ENCODE peak calls at places on chromosomes 12 and 14, in six cellular contexts. G is activated CD4-positive, alpha-beta T cell treated with anti-CD3 and anti-CD28 coated beads, Interleukin-2, amount 50 U/mL, for 48 hours; Q is stimulated activated CD8-positive, alpha-beta memory T cell treated with anti-CD3 and anti-CD28 coated beads, Interleukin-15, amount 100 ng/mL, for 1 hour; W is activated T-cell treated with anti-CD3 and anti-CD28 coated beads for 1 hour; N is T-helper 9 cell; C is activated B cell treated with CpG ODN at 0.5 μM for 24 hours. O is an unnamed sample.

GRCh38 chr14:104917992-104918391 is 6.7 kb upstream of the PLD4 start:
- DNase-seq in G (no peak), Q (no peak), W (no peak), N (no peak), C (no peak), O (no peak)

GRCh38 chr12:27549801-27550652 is 26.0 kb downstream of the PPFIBP1 start:
- DNase-seq in G (no peak), Q (no peak), W (no peak), N (no peak), C (no peak), O (no peak)

GRCh38 chr12:4910502-4911315 is 1.0 kb downstream of the KCNA1 start:
- DNase-seq in G (peak; percentile 6), Q (no peak), W (no peak), N (no peak), C (peak; percentile 15), O (peak; percentile 11)

GRCh38 chr12:19529933-19530630 is 90.8 kb downstream of the AEBP2 start:
- DNase-seq in G (no peak), Q (no peak), W (no peak), N (no peak), C (no peak), O (no peak)

GRCh38 chr12:26831959-26832816 is 806 bp downstream of the ITPR2 start:
- DNase-seq in G (peak; percentile 68), Q (peak; percentile 30), W (peak; percentile 50), N (peak; percentile 36), C (peak; percentile 64), O (no peak)

GRCh38 chr12:53696285-53696654 is 20.4 kb upstream of the ATP5MC2 start:
- DNase-seq in G (no peak), Q (no peak), W (no peak), N (no peak), C (no peak), O (peak; percentile 84)

GRCh38 chr14:61603736-61604135 is 91.6 kb upstream of the HIF1A start:
- DNase-seq in G (no peak), Q (no peak), W (no peak), N (no peak), C (no peak), O (no peak)

GRCh38 chr14:22555573-22556011 is 33.4 kb downstream of the DAD1 start:
- DNase-seq in G (peak; percentile 76), Q (no peak), W (no peak), N (peak; percentile 55), C (no peak), O (no peak)

GRCh38 chr14:95255487-95255886 is 64.2 kb downstream of the CLMN start:
- DNase-seq in G (peak; percentile 22), Q (no peak), W (no peak), N (no peak), C (no peak), O (peak; percentile 91)

GRCh38 chr14:81765654-81766275 is 232.1 kb upstream of the SEL1L start:
- DNase-seq in G (no peak), Q (no peak), W (no peak), N (no peak), C (no peak), O (no peak)

GRCh38 chr12:78183854-78184253 is 353.2 kb downstream of the NAV3 start:
- DNase-seq in G (no peak), Q (no peak), W (no peak), N (no peak), C (no peak), O (no peak)

GRCh38 chr12:9742665-9743064 is 9.8 kb upstream of the CLECL1 start:
- DNase-seq in G (no peak), Q (no peak), W (no peak), N (peak; percentile 17), C (no peak), O (no peak)

GRCh38 chr14:63006515-63006914 is 38.7 kb downstream of the KCNH5 start:
- DNase-seq in G (no peak), Q (no peak), W (no peak), N (no peak), C (no peak), O (no peak)

GRCh38 chr14:58077621-58078020 is 74.4 kb downstream of the ARMH4 start:
- DNase-seq in G (no peak), Q (no peak), W (no peak), N (no peak), C (no peak), O (no peak)

GRCh38 chr14:22339277-22339676 is 249.7 kb downstream of the DAD1 start:
- DNase-seq in G (no peak), Q (no peak), W (no peak), N (no peak), C (no peak), O (no peak)

O was measured in NCI-H2227 treated with DMSO at 0.1 percent for 48 hours.